ENCODE peak calls at places on chromosomes 7 and 10, in ten cellular contexts. A is lower lobe of right lung, K is OCI-LY7, H is uterus, N is HCT116, D is GM12864, X is astrocyte of the spinal cord, Z is pancreas, C is kidney epithelial cell, I is AG10803. W is an unnamed sample.

GRCh38 chr7:155722118-155722517 is 77.7 kb downstream of the RBM33 start:
- DNase-seq in A (no peak), K (peak), H (no peak), N (no peak), D (no peak), X (no peak), Z (no peak), C (no peak), I (no peak), W (no peak)

GRCh38 chr10:76231258-76231934 is 800.0 kb downstream of the LRMDA start:
- DNase-seq in A (no peak), K (no peak), H (no peak), N (no peak), D (no peak), X (no peak), Z (no peak), C (no peak), I (no peak), W (no peak)

GRCh38 chr7:35025391-35025870 is 11.9 kb downstream of the DPY19L1 start:
- DNase-seq in A (no peak), K (no peak), H (no peak), N (no peak), D (no peak), X (no peak), Z (no peak), C (no peak), I (no peak), W (no peak)

GRCh38 chr7:158949359-158949758 is 93.0 kb downstream of the DYNC2I1 start:
- DNase-seq in A (no peak), K (no peak), H (no peak), N (no peak), D (no peak), X (no peak), Z (no peak), C (no peak), I (no peak), W (no peak)

GRCh38 chr7:12674861-12675260 is 12.6 kb upstream of the ARL4A start:
- DNase-seq in A (no peak), K (peak), H (no peak), N (no peak), D (peak), X (peak), Z (peak), C (no peak), I (peak), W (no peak)

GRCh38 chr10:49408437-49409306 is 12.8 kb upstream of the DRGX start:
- DNase-seq in A (no peak), K (peak), H (no peak), N (peak), D (no peak), X (no peak), Z (no peak), C (no peak), I (no peak), W (peak)

GRCh38 chr7:49771427-49772176 is 1.8 kb upstream of the VWC2 start:
- DNase-seq in A (no peak), K (no peak), H (no peak), N (no peak), D (no peak), X (no peak), Z (no peak), C (no peak), I (no peak), W (no peak)

GRCh38 chr7:18175801-18176450 is 148.3 kb upstream of the PRPS1L1 start:
- DNase-seq in A (no peak), K (no peak), H (no peak), N (no peak), D (no peak), X (no peak), Z (no peak), C (no peak), I (no peak), W (no peak)

GRCh38 chr7:116408166-116408565 is 91.4 kb upstream of the CAV2 start:
- DNase-seq in A (no peak), K (no peak), H (no peak), N (no peak), D (no peak), X (no peak), Z (no peak), C (no peak), I (no peak), W (no peak)

GRCh38 chr10:113303747-113304146 is 249.1 kb upstream of the HABP2 start:
- DNase-seq in A (no peak), K (no peak), H (no peak), N (no peak), D (no peak), X (no peak), Z (no peak), C (no peak), I (peak), W (peak)

GRCh38 chr7:96508371-96508770 is 186.5 kb upstream of the SLC25A13 start:
- DNase-seq in A (no peak), K (no peak), H (no peak), N (no peak), D (no peak), X (no peak), Z (no peak), C (no peak), I (peak), W (no peak)

GRCh38 chr10:21497177-21497807 is 28.2 kb downstream of the SKIDA1 start:
- DNase-seq in A (peak), K (peak), H (peak), N (peak), D (no peak), X (peak), Z (peak), C (peak), I (peak), W (peak)

GRCh38 chr7:115676080-115676479 is 354.5 kb downstream of the TFEC start:
- DNase-seq in A (no peak), K (no peak), H (peak), N (peak), D (no peak), X (peak), Z (no peak), C (no peak), I (peak), W (no peak)

GRCh38 chr10:123021517-123021916 is 12.7 kb downstream of the ACADSB start:
- DNase-seq in A (no peak), K (peak), H (no peak), N (peak), D (no peak), X (peak), Z (no peak), C (no peak), I (no peak), W (no peak)

DNA sequence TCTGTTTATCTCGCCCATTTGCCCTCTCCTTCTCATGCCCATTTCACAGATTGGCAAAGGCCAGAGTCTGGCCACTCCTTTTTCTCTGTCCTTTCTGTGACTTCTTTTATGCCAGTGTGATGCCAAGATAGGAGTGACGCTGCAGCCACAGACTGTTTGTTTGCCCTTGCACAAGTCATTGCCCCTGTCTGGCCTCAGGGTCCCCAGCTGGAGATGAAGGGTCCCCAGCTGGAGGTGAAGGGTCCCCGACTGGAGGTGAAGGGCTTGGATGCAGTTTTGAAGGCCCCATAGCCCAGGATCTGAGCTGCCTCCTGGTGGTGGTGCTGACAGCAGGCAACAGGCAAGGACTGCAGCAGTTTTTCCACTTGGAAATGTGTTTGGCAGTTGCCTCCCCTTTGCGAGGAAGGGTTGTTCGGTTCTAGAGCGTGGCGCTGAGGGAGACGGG is 50.8 kb upstream of the SLC29A3 start:
- DNase-seq in A (no peak), K (no peak), H (peak), N (no peak), D (no peak), X (peak), Z (no peak), C (no peak), I (peak), W (no peak)
- TF ChIP-seq CTCF in A (peak), K (no peak), H (peak), N (peak), D (peak), X (peak), Z (no peak), C (peak), I (peak), W (no peak)

GRCh38 chr7:108529341-108529740 is 3.4 kb upstream of the PNPLA8 start:
- DNase-seq in A (no peak), K (no peak), H (no peak), N (no peak), D (no peak), X (no peak), Z (no peak), C (no peak), I (no peak), W (no peak)

GRCh38 chr7:108526768-108527017 is 758 bp upstream of the PNPLA8 start:
- DNase-seq in A (no peak), K (no peak), H (no peak), N (no peak), D (no peak), X (no peak), Z (no peak), C (no peak), I (no peak), W (no peak)

GRCh38 chr7:108528183-108528712 is 2.3 kb upstream of the PNPLA8 start:
- DNase-seq in A (no peak), K (no peak), H (no peak), N (peak), D (no peak), X (no peak), Z (peak), C (peak), I (no peak), W (no peak)

GRCh38 chr7:108525327-108525984 is 479 bp downstream of the PNPLA8 start:
- DNase-seq in A (no peak), K (peak), H (no peak), N (peak), D (no peak), X (peak), Z (no peak), C (peak), I (peak), W (no peak)

GRCh38 chr7:108525985-108526767 is at the start of gene PNPLA8:
- DNase-seq in A (peak), K (peak), H (peak), N (peak), D (peak), X (peak), Z (peak), C (peak), I (peak), W (peak)
- TF ChIP-seq CTCF in A (no peak), K (no peak), H (no peak), N (no peak), D (no peak), X (no peak), Z (no peak), C (no peak), I (no peak), W (no peak)

DNA sequence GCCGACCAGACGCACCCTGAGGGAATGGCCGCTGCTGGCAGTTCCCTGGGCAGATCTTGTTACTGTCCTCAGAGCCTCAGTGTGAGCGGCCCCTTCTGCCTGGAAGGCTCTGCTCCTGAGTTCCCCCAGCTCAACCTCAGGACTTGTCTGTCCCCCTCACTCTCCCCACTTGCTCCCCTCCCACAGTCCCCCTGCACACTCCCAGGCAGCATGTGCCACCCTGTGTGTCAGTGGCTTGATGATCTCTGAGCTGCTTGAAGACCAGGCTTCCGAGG is 226.0 kb downstream of the TCERG1L start:
- DNase-seq in A (no peak), K (no peak), H (no peak), N (no peak), D (no peak), X (no peak), Z (no peak), C (no peak), I (no peak), W (no peak)
- TF ChIP-seq CTCF in A (no peak), K (no peak), H (no peak), N (no peak), D (no peak), X (no peak), Z (no peak), C (no peak), I (no peak), W (no peak)

GRCh38 chr7:1917221-1918062 is 247.4 kb downstream of the ELFN1 start:
- DNase-seq in A (peak), K (no peak), H (no peak), N (no peak), D (no peak), X (no peak), Z (no peak), C (no peak), I (peak), W (no peak)

GRCh38 chr7:1918881-1919525 is 248.9 kb downstream of the ELFN1 start:
- DNase-seq in A (peak), K (no peak), H (no peak), N (no peak), D (no peak), X (no peak), Z (no peak), C (no peak), I (no peak), W (no peak)

GRCh38 chr7:1916621-1916970 is 246.5 kb downstream of the ELFN1 start:
- DNase-seq in A (peak), K (no peak), H (no peak), N (no peak), D (no peak), X (no peak), Z (no peak), C (no peak), I (no peak), W (no peak)

GRCh38 chr7:1919539-1920265 is 249.6 kb downstream of the ELFN1 start:
- DNase-seq in A (peak), K (no peak), H (no peak), N (no peak), D (no peak), X (no peak), Z (peak), C (no peak), I (no peak), W (no peak)

GRCh38 chr7:1918063-1918645 is 248.1 kb downstream of the ELFN1 start:
- DNase-seq in A (peak), K (no peak), H (no peak), N (no peak), D (no peak), X (no peak), Z (no peak), C (no peak), I (no peak), W (no peak)
- TF ChIP-seq CTCF in A (no peak), K (no peak), H (no peak), N (no peak), D (no peak), X (no peak), Z (no peak), C (no peak), I (no peak), W (no peak)

GRCh38 chr7:109479388-109479787 is 909.7 kb downstream of the DNAJB9 start:
- DNase-seq in A (no peak), K (no peak), H (no peak), N (no peak), D (no peak), X (no peak), Z (no peak), C (no peak), I (no peak), W (no peak)
- TF ChIP-seq CTCF in A (no peak), K (peak), H (no peak), N (peak), D (no peak), X (no peak), Z (no peak), C (no peak), I (no peak), W (no peak)

GRCh38 chr7:56062382-56062781 is 1.7 kb upstream of the SUMF2 start:
- DNase-seq in A (no peak), K (no peak), H (no peak), N (peak), D (no peak), X (peak), Z (no peak), C (no peak), I (peak), W (no peak)

GRCh38 chr7:56063500-56063881 is 595 bp upstream of the SUMF2 start:
- DNase-seq in A (no peak), K (no peak), H (no peak), N (no peak), D (no peak), X (no peak), Z (no peak), C (no peak), I (no peak), W (no peak)

DNA sequence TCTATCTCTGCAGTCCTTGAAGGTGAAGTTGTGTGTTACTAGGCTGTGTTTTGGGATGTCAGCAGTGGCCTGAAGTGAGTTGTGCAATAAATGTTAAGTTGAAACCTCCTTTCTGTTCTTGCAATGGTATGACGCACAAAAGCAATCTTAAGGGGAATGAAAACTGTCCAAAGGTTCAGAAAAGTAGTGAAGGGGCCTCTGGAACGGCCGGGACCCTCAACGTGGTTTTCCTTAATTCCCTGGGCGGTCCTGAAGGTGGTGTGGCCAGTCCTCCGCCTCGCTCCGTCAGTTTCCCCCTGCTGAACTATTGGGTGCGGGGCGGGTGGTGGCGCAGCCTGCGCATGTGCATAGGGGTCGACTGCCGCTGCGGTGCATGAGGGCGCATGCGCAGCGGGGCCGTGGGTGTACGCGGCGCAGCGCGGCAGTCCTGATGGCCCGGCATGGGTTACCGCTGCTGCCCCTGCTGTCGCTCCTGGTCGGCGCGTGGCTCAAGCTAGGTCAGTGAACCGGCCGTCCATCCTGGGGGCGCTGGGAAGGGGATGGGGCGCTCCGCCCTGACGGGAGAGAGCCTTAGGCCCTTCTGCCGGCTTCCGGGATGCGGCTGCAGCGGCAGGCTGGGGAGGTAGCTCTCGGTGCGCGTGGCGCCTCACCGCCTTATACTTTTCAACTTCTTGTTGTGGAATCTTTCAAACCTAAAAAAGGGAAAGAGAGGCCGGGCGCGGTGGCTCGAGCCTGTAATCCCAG is at the start of gene SUMF2:
- DNase-seq in A (peak), K (peak), H (peak), N (peak), D (peak), X (peak), Z (peak), C (no peak), I (peak), W (peak)
- TF ChIP-seq CTCF in A (peak), K (peak), H (peak), N (no peak), D (peak), X (no peak), Z (no peak), C (no peak), I (peak), W (no peak)

GRCh38 chr10:91335147-91335546 is 75.0 kb upstream of the HECTD2 start:
- DNase-seq in A (no peak), K (no peak), H (no peak), N (peak), D (no peak), X (no peak), Z (no peak), C (no peak), I (no peak), W (no peak)
- TF ChIP-seq CTCF in A (no peak), K (no peak), H (no peak), N (no peak), D (no peak), X (no peak), Z (no peak), C (no peak), I (no peak), W (no peak)

DNA sequence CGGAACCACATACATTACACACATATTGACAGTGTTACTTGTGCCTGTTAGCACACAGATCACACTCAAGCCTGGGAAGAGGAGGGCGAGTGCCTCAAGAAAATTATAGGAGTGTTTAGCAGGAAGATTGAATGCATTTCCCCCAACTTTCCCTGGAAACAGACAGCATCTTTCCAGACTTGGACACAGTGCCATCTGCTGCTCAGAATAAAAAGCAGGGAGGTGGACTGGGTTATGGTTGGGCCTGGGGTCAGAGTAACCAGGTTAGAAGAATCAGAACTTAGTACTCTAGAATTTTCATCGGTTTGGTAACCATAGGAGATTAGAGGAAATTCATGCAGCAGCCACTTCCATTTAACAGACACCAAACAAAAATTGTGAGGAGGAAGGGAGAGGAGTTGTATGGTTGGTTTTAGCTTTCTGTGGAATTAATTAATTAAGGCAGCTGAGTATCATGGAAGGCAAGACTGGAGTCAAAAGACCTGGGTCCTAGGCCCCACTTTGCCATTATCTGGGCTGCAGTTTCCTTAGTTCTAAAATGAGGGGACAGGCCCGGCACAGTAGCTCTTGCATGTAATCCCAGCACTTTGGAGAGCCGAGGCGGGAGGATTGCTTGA is 43.4 kb upstream of the OPTN start:
- DNase-seq in A (no peak), K (no peak), H (no peak), N (no peak), D (no peak), X (peak), Z (no peak), C (no peak), I (no peak), W (no peak)
- TF ChIP-seq CTCF in A (peak), K (peak), H (no peak), N (peak), D (peak), X (peak), Z (no peak), C (peak), I (peak), W (no peak)

W was measured in HL-60.